ENCODE peak calls at places on chromosomes 13 and 19, in six cellular contexts. J is GM13977; Y is CD4-positive, alpha-beta T cell; L is tibial nerve; G is PC-9; H is astrocyte of the spinal cord. F is an unnamed sample.

GRCh38 chr19:41957838-41958366 is 1.2 kb downstream of the RABAC1 start:
- DNase-seq in J (peak), Y (no peak), L (no peak), G (peak), H (peak), F (no peak)

GRCh38 chr19:7983995-7984837 is 21.2 kb downstream of the ELAVL1 start:
- DNase-seq in J (no peak), Y (no peak), L (no peak), G (no peak), H (no peak), F (no peak)

GRCh38 chr13:106306748-106307277 is 228.6 kb downstream of the EFNB2 start:
- DNase-seq in J (no peak), Y (no peak), L (no peak), G (no peak), H (no peak), F (no peak)

GRCh38 chr13:41388143-41388881 is 69.0 kb upstream of the RGCC start:
- DNase-seq in J (no peak), Y (no peak), L (no peak), G (no peak), H (no peak), F (no peak)

GRCh38 chr19:45881082-45881908 is 4.6 kb downstream of the IRF2BP1 start:
- DNase-seq in J (no peak), Y (no peak), L (no peak), G (no peak), H (no peak), F (no peak)

GRCh38 chr19:23822735-23823134 is 64.0 kb upstream of the ZNF681 start:
- DNase-seq in J (no peak), Y (no peak), L (no peak), G (peak), H (no peak), F (no peak)

GRCh38 chr13:102838273-102838672 is 7.6 kb upstream of the ERCC5 start:
- DNase-seq in J (no peak), Y (no peak), L (no peak), G (no peak), H (no peak), F (no peak)

GRCh38 chr19:12994701-12995595 is at the start of gene NFIX:
- DNase-seq in J (no peak), Y (peak), L (peak), G (peak), H (peak), F (no peak)

GRCh38 chr19:32809754-32810153 is 59.8 kb downstream of the SLC7A9 start:
- DNase-seq in J (peak), Y (no peak), L (no peak), G (no peak), H (no peak), F (no peak)

GRCh38 chr13:102901615-102902305 is 55.9 kb downstream of the ERCC5 start:
- DNase-seq in J (no peak), Y (no peak), L (no peak), G (no peak), H (no peak), F (no peak)

GRCh38 chr19:33133438-33134031 is 1.6 kb downstream of the WDR88 start:
- DNase-seq in J (no peak), Y (no peak), L (no peak), G (no peak), H (peak), F (no peak)

GRCh38 chr19:56671613-56671994 is at the start of gene ZNF835:
- DNase-seq in J (peak), Y (peak), L (peak), G (no peak), H (peak), F (no peak)

GRCh38 chr13:83449666-83450395 is 432.4 kb downstream of the SLITRK1 start:
- DNase-seq in J (no peak), Y (no peak), L (no peak), G (no peak), H (peak), F (no peak)

GRCh38 chr19:39833464-39834286 is at the start of gene DYRK1B:
- DNase-seq in J (peak), Y (peak), L (peak), G (peak), H (peak), F (peak)

GRCh38 chr19:6787393-6787792 is 14.9 kb downstream of the VAV1 start:
- DNase-seq in J (no peak), Y (no peak), L (no peak), G (no peak), H (no peak), F (no peak)

GRCh38 chr13:112576768-112577167 is 11.2 kb downstream of the TUBGCP3 start:
- DNase-seq in J (no peak), Y (no peak), L (no peak), G (no peak), H (no peak), F (no peak)

GRCh38 chr13:46097015-46097414 is 7.8 kb downstream of the CPB2 start:
- DNase-seq in J (no peak), Y (no peak), L (no peak), G (no peak), H (no peak), F (no peak)

GRCh38 chr19:2352121-2352520 is 7.9 kb upstream of the TMPRSS9 start:
- DNase-seq in J (no peak), Y (no peak), L (no peak), G (no peak), H (no peak), F (peak)

GRCh38 chr13:98143157-98143553 is 261 bp downstream of the FARP1 start:
- DNase-seq in J (peak), Y (no peak), L (no peak), G (no peak), H (no peak), F (no peak)

GRCh38 chr19:23884363-23884762 is 30.3 kb upstream of the ZNF726 start:
- DNase-seq in J (no peak), Y (no peak), L (no peak), G (no peak), H (no peak), F (no peak)

GRCh38 chr13:44516771-44517170 is 59.4 kb downstream of the TSC22D1 start:
- DNase-seq in J (no peak), Y (no peak), L (no peak), G (no peak), H (peak), F (no peak)

GRCh38 chr19:18432275-18433038 is 5.5 kb downstream of the ISYNA1 start:
- DNase-seq in J (no peak), Y (no peak), L (no peak), G (no peak), H (no peak), F (no peak)

GRCh38 chr19:10412257-10412977 is 7.9 kb upstream of the PDE4A start:
- DNase-seq in J (peak), Y (no peak), L (no peak), G (no peak), H (no peak), F (no peak)

GRCh38 chr13:71278512-71278911 is 588.5 kb downstream of the DACH1 start:
- DNase-seq in J (no peak), Y (no peak), L (no peak), G (no peak), H (no peak), F (no peak)

GRCh38 chr13:112212533-112212932 is 145.6 kb downstream of the SOX1 start:
- DNase-seq in J (no peak), Y (no peak), L (no peak), G (no peak), H (no peak), F (no peak)

GRCh38 chr13:42474954-42475353 is 99.0 kb upstream of the TNFSF11 start:
- DNase-seq in J (no peak), Y (no peak), L (no peak), G (no peak), H (peak), F (no peak)

GRCh38 chr19:19602136-19602712 is 16.3 kb downstream of the PBX4 start:
- DNase-seq in J (no peak), Y (peak), L (no peak), G (peak), H (no peak), F (no peak)

GRCh38 chr19:46299004-46299509 is 2.2 kb downstream of the HIF3A start:
- DNase-seq in J (no peak), Y (no peak), L (peak), G (peak), H (peak), F (peak)

GRCh38 chr13:27790523-27790922 is 1.8 kb upstream of the GSX1 start:
- DNase-seq in J (no peak), Y (no peak), L (no peak), G (no peak), H (no peak), F (no peak)

GRCh38 chr19:4369888-4370260 is 26.5 kb downstream of the MPND start:
- DNase-seq in J (peak), Y (peak), L (no peak), G (peak), H (peak), F (no peak)

GRCh38 chr13:36998624-36999041 is 507 bp downstream of the ALG5 start:
- DNase-seq in J (peak), Y (peak), L (no peak), G (peak), H (no peak), F (no peak)

GRCh38 chr13:42277618-42278276 is 5.8 kb downstream of the AKAP11 start:
- DNase-seq in J (no peak), Y (no peak), L (no peak), G (no peak), H (no peak), F (no peak)

GRCh38 chr13:59843040-59843439 is 320.7 kb downstream of the DIAPH3 start:
- DNase-seq in J (no peak), Y (no peak), L (no peak), G (no peak), H (no peak), F (no peak)

GRCh38 chr19:10226376-10227214 is 4.5 kb downstream of the S1PR2 start:
- DNase-seq in J (no peak), Y (no peak), L (peak), G (no peak), H (peak), F (peak)

GRCh38 chr19:35742121-35742724 is at the start of gene IGFLR1:
- DNase-seq in J (peak), Y (peak), L (no peak), G (no peak), H (no peak), F (no peak)

GRCh38 chr19:35740108-35740422 is 2.2 kb downstream of the IGFLR1 start:
- DNase-seq in J (no peak), Y (no peak), L (no peak), G (no peak), H (no peak), F (no peak)

GRCh38 chr19:35739275-35740107 is 2.8 kb downstream of the IGFLR1 start:
- DNase-seq in J (peak), Y (no peak), L (no peak), G (no peak), H (no peak), F (no peak)

GRCh38 chr19:35741216-35741541 is 1.1 kb downstream of the IGFLR1 start:
- DNase-seq in J (no peak), Y (no peak), L (no peak), G (no peak), H (no peak), F (no peak)

DNA sequence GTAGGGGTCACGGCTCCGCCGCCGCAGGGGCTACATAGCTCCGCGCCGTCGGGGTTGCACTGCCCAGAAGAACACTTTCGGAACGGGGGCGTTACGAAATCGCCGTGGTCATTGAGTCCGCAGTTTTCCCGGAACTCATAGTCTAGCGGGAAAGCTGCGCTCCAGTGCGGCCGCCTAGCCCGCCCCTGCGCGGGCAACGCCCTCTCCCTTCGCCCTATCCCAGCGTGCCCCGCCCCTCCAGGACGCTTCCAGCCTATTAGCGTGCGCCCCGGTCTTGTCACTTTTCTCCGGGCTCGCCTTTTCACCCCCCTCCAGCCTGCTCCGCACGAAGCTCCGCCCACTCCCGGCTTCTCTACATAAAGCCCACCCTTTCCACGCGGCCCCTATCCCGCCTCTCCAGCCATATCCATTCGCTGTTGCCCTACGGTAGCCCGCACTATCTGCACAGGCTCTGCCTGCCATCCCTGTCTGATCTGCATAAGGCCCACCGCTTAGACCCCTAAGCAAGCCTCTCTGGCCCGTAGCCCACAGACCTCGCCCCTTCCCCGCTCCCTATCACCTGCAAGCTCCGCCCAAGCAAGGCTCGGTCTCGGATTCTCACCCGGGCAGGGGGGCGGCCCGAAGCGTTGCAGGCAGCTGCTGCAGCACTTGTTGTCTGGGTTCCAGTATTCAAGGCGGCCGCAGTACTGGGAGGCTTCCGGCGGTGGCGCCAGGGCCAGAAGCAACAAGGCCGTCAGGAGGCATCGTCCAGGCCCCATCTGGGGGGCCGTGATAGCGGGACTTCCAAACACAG is 1.6 kb downstream of the IGFLR1 start:
- DNase-seq in J (peak), Y (peak), L (peak), G (peak), H (peak), F (peak)
- TF ChIP-seq CTCF in J (peak), Y (no peak), L (no peak), G (no peak), H (peak), F (peak)

GRCh38 chr19:49985926-49986325 is 25.0 kb upstream of the SIGLEC11 start:
- DNase-seq in J (no peak), Y (no peak), L (no peak), G (no peak), H (no peak), F (no peak)

GRCh38 chr19:49986354-49986753 is 25.4 kb upstream of the SIGLEC11 start:
- DNase-seq in J (no peak), Y (no peak), L (no peak), G (no peak), H (no peak), F (no peak)

GRCh38 chr19:49988433-49988832 is 27.5 kb upstream of the SIGLEC11 start:
- DNase-seq in J (no peak), Y (no peak), L (no peak), G (no peak), H (peak), F (no peak)

GRCh38 chr19:49988007-49988406 is 27.0 kb upstream of the SIGLEC11 start:
- DNase-seq in J (no peak), Y (no peak), L (no peak), G (no peak), H (no peak), F (no peak)

GRCh38 chr19:49987159-49987698 is 26.3 kb upstream of the SIGLEC11 start:
- DNase-seq in J (peak), Y (peak), L (peak), G (peak), H (peak), F (peak)
- TF ChIP-seq CTCF in J (no peak), Y (no peak), L (no peak), G (peak), H (no peak), F (peak)

DNA sequence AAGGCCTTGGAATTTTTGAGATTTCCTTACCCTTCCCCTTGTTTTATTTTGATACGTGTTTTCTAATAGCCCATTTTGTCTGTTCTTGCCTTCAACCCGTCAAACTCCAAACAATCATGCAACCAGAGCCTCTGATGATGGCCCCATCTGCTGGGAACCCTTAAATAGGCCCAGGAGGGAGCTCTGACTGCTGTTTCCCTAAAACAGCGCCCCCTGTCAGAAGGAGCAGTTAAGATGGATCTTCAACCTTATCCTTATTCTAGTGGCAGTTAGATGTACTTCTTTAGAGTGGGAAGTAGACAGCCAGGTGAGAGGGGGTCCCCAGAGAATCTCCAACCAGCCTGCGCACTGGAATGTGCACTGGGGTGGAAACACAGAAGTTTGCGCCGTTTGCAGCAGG is 1031.0 kb upstream of the PCDH9 start:
- DNase-seq in J (no peak), Y (no peak), L (no peak), G (no peak), H (no peak), F (no peak)
- TF ChIP-seq CTCF in J (peak), Y (no peak), L (no peak), G (no peak), H (peak), F (no peak)

GRCh38 chr19:17303167-17303939 is at the start of gene ABHD8:
- DNase-seq in J (peak), Y (peak), L (peak), G (peak), H (peak), F (peak)
- TF ChIP-seq CTCF in J (peak), Y (no peak), L (peak), G (peak), H (peak), F (peak)

GRCh38 chr19:38386968-38387549 is 775 bp downstream of the GGN start:
- DNase-seq in J (peak), Y (no peak), L (no peak), G (no peak), H (peak), F (no peak)
- TF ChIP-seq CTCF in J (no peak), Y (no peak), L (no peak), G (no peak), H (no peak), F (no peak)

GRCh38 chr19:43574424-43575155 is 737 bp downstream of the XRCC1 start:
- DNase-seq in J (no peak), Y (no peak), L (no peak), G (peak), H (peak), F (no peak)

GRCh38 chr19:43575955-43576451 is 402 bp downstream of the PINLYP start:
- DNase-seq in J (no peak), Y (no peak), L (no peak), G (peak), H (no peak), F (no peak)

GRCh38 chr19:43570174-43570791 is 5.0 kb downstream of the XRCC1 start:
- DNase-seq in J (no peak), Y (no peak), L (no peak), G (peak), H (no peak), F (no peak)

GRCh38 chr19:43575156-43575950 is at the start of the genes PINLYP and XRCC1:
- DNase-seq in J (peak), Y (peak), L (peak), G (peak), H (peak), F (peak)

DNA sequence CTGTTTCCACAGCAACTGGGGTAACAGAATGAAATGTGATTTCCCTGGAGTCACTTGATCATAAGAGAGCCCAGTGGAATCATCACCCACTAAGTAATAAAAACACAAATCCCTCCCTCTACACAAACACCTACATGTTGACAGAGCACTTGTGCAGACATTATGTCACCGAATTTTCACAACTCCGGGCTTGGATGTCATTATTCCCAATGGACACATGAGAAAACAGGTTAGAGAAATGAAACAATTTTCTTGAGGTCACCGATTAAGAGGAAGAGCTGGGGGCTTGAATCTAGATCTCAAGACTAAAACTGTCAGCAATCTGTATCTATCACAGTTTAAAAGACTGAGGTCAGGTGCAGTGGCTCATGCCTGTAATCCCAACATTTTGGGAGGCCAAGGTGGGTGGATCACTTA is 3.1 kb downstream of the XRCC1 start:
- DNase-seq in J (no peak), Y (no peak), L (no peak), G (no peak), H (no peak), F (no peak)
- TF ChIP-seq CTCF in J (no peak), Y (no peak), L (no peak), G (no peak), H (no peak), F (no peak)

F was measured in osteocyte.